ENCODE peak calls at places on chromosome 9, in six cellular contexts. C is AG09319, J is GM04504, F is progenitor cell of endocrine pancreas, G is NCI-H774, W is type B pancreatic cell. V is an unnamed sample.
A peak's percentile ranks its signal among the peaks of the same experiment; 100 is the strongest.

GRCh38 chr9:123089040-123089439 is 55.6 kb downstream of the GPR21 start:
- DNase-seq in C (no peak), J (no peak), F (no peak), G (no peak), W (no peak), V (no peak)

GRCh38 chr9:100125236-100125635 is 26.2 kb downstream of the INVS start:
- DNase-seq in C (no peak), J (no peak), F (no peak), G (no peak), W (no peak), V (no peak)

GRCh38 chr9:133144887-133145466 is 18.7 kb downstream of the GBGT1 start:
- DNase-seq in C (no peak), J (no peak), F (no peak), G (no peak), W (no peak), V (no peak)

GRCh38 chr9:89435315-89435823 is 62.5 kb downstream of the SEMA4D start:
- DNase-seq in C (no peak), J (no peak), F (no peak), G (peak; percentile 24), W (no peak), V (no peak)

GRCh38 chr9:21761309-21761901 is 41.0 kb upstream of the MTAP start:
- DNase-seq in C (no peak), J (no peak), F (no peak), G (no peak), W (no peak), V (no peak)

GRCh38 chr9:123753669-123754307 is 176.1 kb downstream of the DENND1A start:
- DNase-seq in C (no peak), J (no peak), F (no peak), G (no peak), W (no peak), V (no peak)

GRCh38 chr9:115969096-115969495 is 184.5 kb upstream of the PAPPA start:
- DNase-seq in C (no peak), J (no peak), F (no peak), G (no peak), W (no peak), V (no peak)

GRCh38 chr9:35716236-35716635 is 15.8 kb downstream of the TLN1 start:
- DNase-seq in C (no peak), J (no peak), F (no peak), G (no peak), W (no peak), V (no peak)

GRCh38 chr9:101054657-101055056 is 26.1 kb downstream of the PLPPR1 start:
- DNase-seq in C (no peak), J (no peak), F (no peak), G (no peak), W (no peak), V (no peak)

GRCh38 chr9:132486706-132487350 is 76.8 kb downstream of the CFAP77 start:
- DNase-seq in C (no peak), J (no peak), F (no peak), G (no peak), W (no peak), V (no peak)

GRCh38 chr9:123265833-123266232 is 2.6 kb downstream of the STRBP start:
- DNase-seq in C (no peak), J (no peak), F (no peak), G (no peak), W (no peak), V (no peak)

GRCh38 chr9:84266087-84266561 is 74.4 kb downstream of the SLC28A3 start:
- DNase-seq in C (no peak), J (no peak), F (no peak), G (peak; percentile 62), W (no peak), V (no peak)

GRCh38 chr9:32413424-32413823 is 29.0 kb downstream of the ACO1 start:
- DNase-seq in C (peak; percentile 10), J (no peak), F (no peak), G (no peak), W (no peak), V (no peak)

GRCh38 chr9:73548201-73548600 is 396.5 kb downstream of the ANXA1 start:
- DNase-seq in C (no peak), J (no peak), F (no peak), G (peak; percentile 46), W (no peak), V (no peak)

GRCh38 chr9:115997923-115998322 is 155.7 kb upstream of the PAPPA start:
- DNase-seq in C (no peak), J (peak; percentile 88), F (no peak), G (no peak), W (no peak), V (no peak)

GRCh38 chr9:136762915-136763648 is 1.2 kb downstream of the LCN15 start:
- DNase-seq in C (no peak), J (no peak), F (peak; percentile 40), G (no peak), W (no peak), V (no peak)

GRCh38 chr9:124122813-124123462 is 111.4 kb downstream of the LHX2 start:
- DNase-seq in C (peak; percentile 22), J (peak; percentile 35), F (no peak), G (no peak), W (no peak), V (no peak)

GRCh38 chr9:95349109-95350038 is 31.9 kb upstream of the FANCC start:
- DNase-seq in C (no peak), J (no peak), F (peak; percentile 13), G (no peak), W (no peak), V (no peak)

GRCh38 chr9:6921335-6921734 is 163.6 kb downstream of the KDM4C start:
- DNase-seq in C (no peak), J (no peak), F (no peak), G (no peak), W (no peak), V (no peak)

GRCh38 chr9:137785704-137786161 is 91.8 kb upstream of the CACNA1B start:
- DNase-seq in C (no peak), J (no peak), F (no peak), G (peak; percentile 89), W (no peak), V (no peak)

GRCh38 chr9:77892955-77893514 is 138.6 kb downstream of the GNAQ start:
- DNase-seq in C (no peak), J (no peak), F (no peak), G (no peak), W (no peak), V (no peak)

GRCh38 chr9:130729145-130729544 is 35.6 kb downstream of the EXOSC2 start:
- DNase-seq in C (no peak), J (no peak), F (no peak), G (no peak), W (no peak), V (no peak)

GRCh38 chr9:134619456-134619982 is 22.1 kb upstream of the COL5A1 start:
- DNase-seq in C (no peak), J (no peak), F (no peak), G (no peak), W (peak; percentile 52), V (no peak)

GRCh38 chr9:130779153-130779855 is 55.8 kb upstream of the ABL1 start:
- DNase-seq in C (no peak), J (no peak), F (no peak), G (no peak), W (no peak), V (peak; percentile 60)

GRCh38 chr9:137604345-137605145 is 941 bp upstream of the ARRDC1 start:
- DNase-seq in C (no peak), J (no peak), F (no peak), G (no peak), W (no peak), V (no peak)

GRCh38 chr9:110602281-110602680 is 22.7 kb upstream of the SVEP1 start:
- DNase-seq in C (no peak), J (no peak), F (no peak), G (no peak), W (no peak), V (no peak)

GRCh38 chr9:108049026-108049591 is 559.5 kb upstream of the KLF4 start:
- DNase-seq in C (peak; percentile 84), J (peak; percentile 90), F (no peak), G (no peak), W (no peak), V (peak; percentile 78)

GRCh38 chr9:116383133-116383532 is 229.5 kb downstream of the PAPPA start:
- DNase-seq in C (no peak), J (no peak), F (no peak), G (no peak), W (no peak), V (no peak)

GRCh38 chr9:103661663-103662062 is 432.4 kb upstream of the SMC2 start:
- DNase-seq in C (no peak), J (no peak), F (no peak), G (no peak), W (no peak), V (no peak)

GRCh38 chr9:16930578-16930977 is 60.1 kb upstream of the BNC2 start:
- DNase-seq in C (no peak), J (no peak), F (no peak), G (no peak), W (no peak), V (no peak)

GRCh38 chr9:135618866-135619598 is 20.3 kb downstream of the GLT6D1 start:
- DNase-seq in C (no peak), J (no peak), F (no peak), G (no peak), W (peak; percentile 56), V (no peak)

GRCh38 chr9:104743377-104743985 is 4.0 kb upstream of the NIPSNAP3A start:
- DNase-seq in C (peak; percentile 39), J (no peak), F (no peak), G (peak; percentile 41), W (no peak), V (peak; percentile 23)

GRCh38 chr9:93096131-93096802 is at the start of gene CARD19:
- DNase-seq in C (no peak), J (no peak), F (peak; percentile 43), G (peak; percentile 25), W (no peak), V (no peak)

GRCh38 chr9:113446323-113446740 is 17.2 kb upstream of the RGS3 start:
- DNase-seq in C (no peak), J (no peak), F (no peak), G (no peak), W (no peak), V (no peak)

GRCh38 chr9:87249029-87249428 is 248.6 kb upstream of the DAPK1 start:
- DNase-seq in C (no peak), J (no peak), F (no peak), G (no peak), W (no peak), V (no peak)

GRCh38 chr9:108727580-108728056 is 128.2 kb downstream of the ACTL7B start:
- DNase-seq in C (no peak), J (no peak), F (no peak), G (no peak), W (no peak), V (no peak)